ENCODE peak calls at places on chromosome 12, in seven cellular contexts. J is H9, K is A549, U is neural progenitor cell, C is ovary, H is heart left ventricle, W is lung. T is an unnamed sample. For H3K9me3, the result is how much of the 10 kb centered on the place peaks cover.

GRCh38 chr12:38555620-38556596 is 239.3 kb downstream of the ALG10B start:
- DNase-seq in C (no peak), H (no peak), J (no peak), U (no peak), W (no peak), K (peak), T (no peak)

GRCh38 chr12:28933864-28934527 is 215.1 kb upstream of the FAR2 start:
- DNase-seq in J (no peak), W (no peak), C (no peak), K (no peak), U (no peak), H (no peak), T (no peak)

GRCh38 chr12:14111230-14111865 is 129.9 kb upstream of the GRIN2B start:
- DNase-seq in H (no peak), C (no peak), J (peak), U (peak), W (no peak), K (peak), T (no peak)

GRCh38 chr12:124651508-124652273 is 84.3 kb upstream of the NCOR2 start:
- DNase-seq in K (no peak), U (no peak), J (no peak), H (no peak), W (no peak), C (no peak), T (no peak)

GRCh38 chr12:54052745-54053624 is 650 bp upstream of the HOXC4 start:
- DNase-seq in H (no peak), C (peak), U (no peak), W (no peak), J (peak), K (no peak), T (no peak)

GRCh38 chr12:7835116-7835515 is 37.6 kb downstream of the SLC2A14 start:
- DNase-seq in H (no peak), J (no peak), C (no peak), W (no peak), K (no peak), U (no peak), T (no peak)

GRCh38 chr12:12562016-12562483 is 613 bp downstream of the DUSP16 start:
- DNase-seq in K (peak), W (peak), H (peak), J (peak), U (peak), C (peak), T (peak)

GRCh38 chr12:110379201-110379600 is 24.3 kb downstream of the ANAPC7 start:
- DNase-seq in K (no peak), W (no peak), C (no peak), H (no peak), U (no peak), J (no peak), T (no peak)

GRCh38 chr12:106285993-106286392 is 16.5 kb upstream of the TCP11L2 start:
- DNase-seq in U (no peak), J (no peak), W (no peak), K (no peak), C (no peak), H (no peak), T (no peak)

GRCh38 chr12:44367916-44368315 is 508.2 kb downstream of the NELL2 start:
- DNase-seq in J (no peak), H (no peak), C (no peak), W (no peak), K (no peak), U (no peak), T (no peak)
- TF ChIP-seq CTCF in J (no peak), H (no peak), C (no peak), W (no peak), K (no peak), U (no peak), T (no peak)

GRCh38 chr12:59472273-59472672 is 123.6 kb upstream of the SLC16A7 start:
- DNase-seq in J (no peak), W (no peak), H (no peak), K (no peak), U (no peak), C (no peak), T (no peak)
- H3K9me3 ChIP-seq in J (under half), W (under half), H (under half), K (under half), U (under half), C (under half), T (under half)

GRCh38 chr12:116736962-116737773 is 701 bp downstream of the SPRING1 start:
- DNase-seq in U (peak), H (no peak), K (no peak), C (no peak), W (no peak), J (no peak), T (no peak)

GRCh38 chr12:116735084-116735483 is 2.8 kb downstream of the SPRING1 start:
- DNase-seq in C (no peak), J (no peak), W (no peak), U (no peak), K (no peak), H (no peak), T (no peak)

GRCh38 chr12:116739381-116739887 is 1.3 kb downstream of the RNFT2 start:
- DNase-seq in J (no peak), K (no peak), U (no peak), C (no peak), H (no peak), W (no peak), T (no peak)

GRCh38 chr12:116735951-116736599 is 1.8 kb downstream of the SPRING1 start:
- DNase-seq in U (no peak), H (no peak), C (no peak), W (peak), J (no peak), K (peak), T (no peak)

DNA sequence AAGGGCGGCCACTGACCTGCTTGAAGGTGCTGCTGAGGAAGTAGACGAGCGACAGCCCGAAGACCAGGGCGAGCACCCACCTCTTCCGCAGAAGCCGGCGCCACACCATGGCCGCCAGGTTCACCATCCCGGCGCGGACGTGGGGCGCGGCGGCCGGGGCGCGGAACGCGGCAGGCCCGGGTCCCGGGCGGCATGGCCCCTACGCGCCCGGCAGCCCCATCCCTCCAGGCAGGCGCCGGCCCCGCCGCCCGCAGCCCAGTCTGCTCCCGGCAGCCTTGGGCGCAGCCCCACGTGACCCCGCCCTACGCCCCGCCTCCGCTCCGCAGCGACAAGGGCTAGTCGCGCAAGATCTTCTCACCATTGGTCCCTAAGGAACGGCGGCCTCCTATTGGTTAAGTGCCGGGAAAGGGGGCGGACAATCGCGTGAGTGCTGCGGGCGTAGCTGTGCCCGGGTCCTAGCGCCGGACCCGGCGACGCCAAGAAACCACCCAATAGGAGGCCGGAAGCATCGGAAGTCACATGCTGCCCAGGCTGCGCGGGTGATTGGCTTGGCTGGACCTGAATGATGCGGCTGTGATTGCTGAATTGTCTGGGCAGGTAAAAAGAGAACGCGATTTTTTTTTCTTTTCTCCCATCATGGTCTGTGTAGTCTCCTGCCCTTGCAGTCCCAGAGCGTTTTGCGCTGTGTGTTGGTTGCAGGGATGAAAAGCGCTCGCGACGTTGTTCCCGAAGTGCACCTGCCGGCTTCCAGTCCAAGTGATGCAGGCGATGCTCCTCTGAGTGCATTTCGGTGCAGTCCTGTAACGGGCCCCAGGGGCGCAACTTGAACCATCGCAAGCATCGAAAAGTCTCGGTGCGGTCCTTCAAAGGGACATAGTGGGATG is at the start of the genes RNFT2 and SPRING1:
- DNase-seq in C (peak), W (peak), K (peak), U (peak), J (peak), H (peak), T (peak)
- TF ChIP-seq CTCF in C (no peak), W (no peak), K (no peak), U (peak), J (peak), H (no peak), T (no peak)

GRCh38 chr12:132950844-132951535 is 5.1 kb downstream of the ZNF605 start:
- DNase-seq in U (no peak), C (no peak), J (no peak), H (no peak), W (no peak), K (no peak), T (no peak)

GRCh38 chr12:132949936-132950837 is 5.9 kb downstream of the ZNF605 start:
- DNase-seq in U (no peak), J (no peak), K (no peak), W (no peak), H (no peak), C (no peak), T (no peak)

GRCh38 chr12:132945806-132946506 is 10.2 kb downstream of the ZNF605 start:
- DNase-seq in U (no peak), J (no peak), H (no peak), K (no peak), W (no peak), C (no peak), T (no peak)

GRCh38 chr12:132946507-132946820 is 9.6 kb downstream of the ZNF605 start:
- DNase-seq in K (no peak), H (no peak), C (no peak), U (no peak), J (no peak), W (no peak), T (no peak)

GRCh38 chr12:132948146-132949066 is 7.7 kb downstream of the ZNF605 start:
- DNase-seq in K (no peak), C (no peak), W (no peak), H (no peak), U (no peak), J (no peak), T (no peak)
- H3K9me3 ChIP-seq in K (half or more), C (half or more), W (under half), H (half or more), U (under half), J (under half), T (under half)

DNA sequence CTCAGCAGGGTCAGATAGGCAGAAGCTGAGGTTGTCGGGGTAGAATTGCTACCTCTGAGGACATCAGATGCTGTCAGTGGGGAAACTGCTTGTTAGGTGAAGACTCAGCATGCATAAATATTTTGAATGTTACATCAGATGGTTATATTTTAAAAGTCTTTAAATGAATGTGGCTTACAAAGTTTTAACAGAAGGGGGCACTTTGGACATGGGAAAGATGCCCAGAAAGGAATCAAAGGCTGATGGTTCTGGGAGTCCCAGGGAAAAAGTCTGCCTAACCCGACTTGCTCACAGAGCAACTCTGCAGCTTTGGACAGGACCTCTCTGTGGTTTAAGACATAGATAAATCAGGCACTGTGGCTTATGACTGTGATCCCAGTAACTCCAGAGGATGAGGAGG is 474.8 kb downstream of the ATP23 start:
- DNase-seq in K (peak), C (no peak), W (no peak), U (no peak), J (no peak), H (no peak), T (no peak)
- TF ChIP-seq CTCF in K (peak), C (no peak), W (no peak), U (peak), J (no peak), H (no peak), T (no peak)

GRCh38 chr12:132270969-132271754 is 58.2 kb downstream of the GALNT9 start:
- DNase-seq in H (no peak), K (no peak), U (no peak), W (no peak), C (no peak), J (no peak), T (no peak)
- H3K9me3 ChIP-seq in H (under half), K (under half), U (under half), W (under half), C (under half), J (under half), T (under half)

DNA sequence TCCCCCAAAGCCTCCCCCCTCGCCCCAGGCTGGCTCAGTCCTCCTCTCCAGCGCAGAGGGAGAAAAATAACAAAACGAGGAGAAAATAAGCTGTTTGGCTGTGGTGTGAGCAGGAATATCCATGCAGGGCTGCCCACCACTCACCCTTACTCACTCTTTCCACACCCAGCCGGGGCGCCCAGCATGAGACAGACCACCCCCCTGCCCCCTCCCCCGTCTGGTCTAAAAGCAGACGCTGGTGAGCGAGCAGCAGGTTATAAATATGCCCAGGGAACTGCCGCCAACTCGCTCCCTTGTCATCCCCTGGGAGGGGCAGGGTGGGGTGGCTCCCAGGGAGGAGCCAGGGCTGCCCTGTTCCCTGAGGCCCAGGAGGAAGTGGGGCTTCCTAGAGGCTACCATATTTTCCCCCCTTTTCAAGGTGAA is 7.4 kb downstream of the WNT1 start:
- DNase-seq in J (no peak), H (peak), C (no peak), U (no peak), K (no peak), W (no peak), T (no peak)
- TF ChIP-seq CTCF in J (no peak), H (no peak), C (no peak), U (no peak), K (no peak), W (no peak), T (no peak)

DNA sequence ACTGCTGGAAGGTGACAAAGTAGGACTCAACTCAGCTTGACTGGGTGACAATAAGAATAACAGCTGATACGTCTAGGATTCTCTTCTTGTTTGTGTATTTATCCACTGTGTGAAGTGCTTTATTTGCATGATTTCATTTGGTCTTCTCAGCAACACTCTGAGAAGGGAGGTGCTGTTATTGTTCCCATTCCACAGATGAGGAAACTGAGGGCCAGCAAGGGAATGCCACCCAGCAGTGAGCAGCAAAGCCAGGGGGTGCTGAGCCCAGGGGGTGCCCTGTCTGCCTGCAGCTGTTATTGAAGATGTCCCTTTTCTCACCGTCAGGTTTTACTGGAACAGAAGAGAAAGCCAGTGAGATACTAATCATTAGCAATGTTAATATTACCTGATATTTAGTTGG is 62.8 kb downstream of the RNFT2 start:
- DNase-seq in C (no peak), U (no peak), J (no peak), K (no peak), H (no peak), W (no peak), T (no peak)
- H3K9me3 ChIP-seq in C (under half), U (under half), J (under half), K (under half), H (under half), W (under half), T (under half)

GRCh38 chr12:107990325-107990724 is 138.8 kb upstream of the WSCD2 start:
- DNase-seq in W (no peak), J (peak), C (no peak), H (no peak), U (peak), K (peak), T (peak)
- TF ChIP-seq CTCF in W (no peak), J (peak), C (no peak), H (peak), U (peak), K (peak), T (peak)